ENCODE peak calls at places on chromosomes 16 and 17, in four cellular contexts. One of them, this sample, is unnamed.

GRCh38 chr17:13135496-13135895 is 117.7 kb upstream of the ELAC2 start:
- DNase-seq in A549: no peak
- DNase-seq in K562: no peak
- DNase-seq in HepG2: no peak
- DNase-seq in this sample: no peak

GRCh38 chr17:28953444-28954118 is 2.3 kb upstream of the PHF12 start:
- DNase-seq in A549: peak
- DNase-seq in K562: peak
- DNase-seq in HepG2: peak
- DNase-seq in this sample: peak

GRCh38 chr17:2222301-2222700 is 81.3 kb downstream of the SMG6 start:
- DNase-seq in A549: no peak
- DNase-seq in K562: no peak
- DNase-seq in HepG2: no peak
- DNase-seq in this sample: no peak

GRCh38 chr17:12665263-12666210 is at the start of gene MYOCD:
- DNase-seq in A549: peak
- DNase-seq in K562: no peak
- DNase-seq in HepG2: no peak
- DNase-seq in this sample: peak

GRCh38 chr16:14181371-14182050 is 110.4 kb downstream of the MRTFB start:
- DNase-seq in A549: peak
- DNase-seq in K562: no peak
- DNase-seq in HepG2: no peak
- DNase-seq in this sample: no peak

GRCh38 chr17:68328676-68329075 is 37.4 kb downstream of the ARSG start:
- DNase-seq in A549: no peak
- DNase-seq in K562: no peak
- DNase-seq in HepG2: no peak
- DNase-seq in this sample: no peak

GRCh38 chr17:12744298-12744697 is 45.0 kb upstream of the ARHGAP44 start:
- DNase-seq in A549: no peak
- DNase-seq in K562: no peak
- DNase-seq in HepG2: no peak
- DNase-seq in this sample: no peak

GRCh38 chr17:9772658-9773057 is 18.7 kb downstream of the DHRS7C start:
- DNase-seq in A549: no peak
- DNase-seq in K562: no peak
- DNase-seq in HepG2: no peak
- DNase-seq in this sample: no peak

GRCh38 chr16:23700509-23700908 is 12.5 kb downstream of the ERN2 start:
- DNase-seq in A549: no peak
- DNase-seq in K562: peak
- DNase-seq in HepG2: no peak
- DNase-seq in this sample: peak

GRCh38 chr17:3003401-3004149 is 59.8 kb downstream of the OR1D5 start:
- DNase-seq in A549: no peak
- DNase-seq in K562: no peak
- DNase-seq in HepG2: no peak
- DNase-seq in this sample: no peak

GRCh38 chr17:31918701-31919128 is 17.2 kb upstream of the UTP6 start:
- DNase-seq in A549: peak
- DNase-seq in K562: no peak
- DNase-seq in HepG2: peak
- DNase-seq in this sample: no peak

GRCh38 chr17:18129041-18129502 is 20.5 kb downstream of the MYO15A start:
- DNase-seq in A549: peak
- DNase-seq in K562: no peak
- DNase-seq in HepG2: no peak
- DNase-seq in this sample: no peak

GRCh38 chr17:50125420-50125997 is 4.5 kb downstream of the SAMD14 start:
- DNase-seq in A549: no peak
- DNase-seq in K562: no peak
- DNase-seq in HepG2: no peak
- DNase-seq in this sample: no peak

GRCh38 chr17:41800601-41801373 is 11.0 kb downstream of the P3H4 start:
- DNase-seq in A549: peak
- DNase-seq in K562: peak
- DNase-seq in HepG2: peak
- DNase-seq in this sample: peak

GRCh38 chr16:61993076-61993475 is 43.2 kb downstream of the CDH8 start:
- DNase-seq in A549: no peak
- DNase-seq in K562: no peak
- DNase-seq in HepG2: no peak
- DNase-seq in this sample: no peak

GRCh38 chr16:85823328-85823920 is 23.9 kb downstream of the COX4I1 start:
- DNase-seq in A549: no peak
- DNase-seq in K562: no peak
- DNase-seq in HepG2: no peak
- DNase-seq in this sample: no peak

GRCh38 chr17:49217651-49218413 is 7.3 kb downstream of the ABI3 start:
- DNase-seq in A549: no peak
- DNase-seq in K562: no peak
- DNase-seq in HepG2: no peak
- DNase-seq in this sample: no peak

GRCh38 chr17:73562896-73563295 is 81.3 kb downstream of the SDK2 start:
- DNase-seq in A549: no peak
- DNase-seq in K562: no peak
- DNase-seq in HepG2: no peak
- DNase-seq in this sample: no peak

GRCh38 chr16:1781254-1781653 is 1.1 kb downstream of the SPSB3 start:
- DNase-seq in A549: no peak
- DNase-seq in K562: no peak
- DNase-seq in HepG2: no peak
- DNase-seq in this sample: no peak

GRCh38 chr17:4198995-4199394 is 56.0 kb downstream of the CYB5D2 start:
- DNase-seq in A549: no peak
- DNase-seq in K562: no peak
- DNase-seq in HepG2: no peak
- DNase-seq in this sample: no peak

GRCh38 chr16:87855852-87856715 is 13.2 kb downstream of the SLC7A5 start:
- DNase-seq in A549: peak
- DNase-seq in K562: no peak
- DNase-seq in HepG2: peak
- DNase-seq in this sample: no peak

GRCh38 chr17:64129765-64130558 is at the start of gene ERN1:
- DNase-seq in A549: peak
- DNase-seq in K562: peak
- DNase-seq in HepG2: peak
- DNase-seq in this sample: peak

GRCh38 chr16:67431077-67431804 is at the start of gene HSD11B2:
- DNase-seq in A549: peak
- DNase-seq in K562: peak
- DNase-seq in HepG2: no peak
- DNase-seq in this sample: peak

GRCh38 chr17:64306850-64307463 is 43.9 kb upstream of the TEX2 start:
- DNase-seq in A549: peak
- DNase-seq in K562: peak
- DNase-seq in HepG2: peak
- DNase-seq in this sample: peak

GRCh38 chr16:76461836-76462235 is 184.6 kb downstream of the CNTNAP4 start:
- DNase-seq in A549: no peak
- DNase-seq in K562: no peak
- DNase-seq in HepG2: no peak
- DNase-seq in this sample: no peak

GRCh38 chr17:6752068-6752909 is 3.6 kb upstream of the XAF1 start:
- DNase-seq in A549: no peak
- DNase-seq in K562: no peak
- DNase-seq in HepG2: peak
- DNase-seq in this sample: no peak

GRCh38 chr17:6753565-6753964 is 2.3 kb upstream of the XAF1 start:
- DNase-seq in A549: no peak
- DNase-seq in K562: no peak
- DNase-seq in HepG2: no peak
- DNase-seq in this sample: no peak

GRCh38 chr17:6755281-6755680 is 565 bp upstream of the XAF1 start:
- DNase-seq in A549: no peak
- DNase-seq in K562: no peak
- DNase-seq in HepG2: no peak
- DNase-seq in this sample: no peak

GRCh38 chr17:6755731-6756184 is at the start of gene XAF1:
- DNase-seq in A549: no peak
- DNase-seq in K562: no peak
- DNase-seq in HepG2: no peak
- DNase-seq in this sample: no peak

DNA sequence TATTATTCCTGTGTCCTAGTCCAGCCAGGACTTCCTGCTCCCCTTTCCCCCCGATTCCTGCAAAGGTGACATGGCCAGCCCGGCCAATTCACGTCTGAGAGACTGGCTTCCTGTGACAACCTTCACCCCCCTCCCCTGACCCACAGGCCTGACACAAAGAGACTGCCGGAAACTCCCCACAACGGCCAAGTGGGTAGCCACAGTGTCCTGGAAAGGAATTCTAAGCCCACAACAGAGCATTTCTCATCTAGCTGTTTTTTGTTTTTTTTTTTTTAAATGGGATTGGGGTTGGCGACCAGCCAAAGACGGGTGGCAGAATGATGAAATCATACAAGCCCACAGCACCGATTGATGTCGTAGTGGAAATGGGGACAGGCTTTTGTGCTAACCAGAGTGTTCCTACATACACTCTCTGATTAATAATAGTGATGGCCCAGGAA is 2.8 kb upstream of the XAF1 start:
- DNase-seq in A549: no peak
- DNase-seq in K562: no peak
- DNase-seq in HepG2: peak
- DNase-seq in this sample: peak
- TF ChIP-seq HMGXB4 in A549: no peak
- TF ChIP-seq HMGXB4 in K562: no peak
- TF ChIP-seq HMGXB4 in HepG2: no peak
- TF ChIP-seq HMGXB4 in this sample: no peak

GRCh38 chr16:27641260-27641659 is 91.3 kb downstream of the KATNIP start:
- DNase-seq in A549: peak
- DNase-seq in K562: peak
- DNase-seq in HepG2: no peak
- DNase-seq in this sample: no peak

GRCh38 chr16:27639588-27640276 is 89.8 kb downstream of the KATNIP start:
- DNase-seq in A549: peak
- DNase-seq in K562: peak
- DNase-seq in HepG2: peak
- DNase-seq in this sample: peak

GRCh38 chr16:27644165-27644564 is 94.2 kb downstream of the KATNIP start:
- DNase-seq in A549: no peak
- DNase-seq in K562: no peak
- DNase-seq in HepG2: no peak
- DNase-seq in this sample: no peak

GRCh38 chr16:27640277-27640600 is 90.3 kb downstream of the KATNIP start:
- DNase-seq in A549: no peak
- DNase-seq in K562: no peak
- DNase-seq in HepG2: no peak
- DNase-seq in this sample: peak

GRCh38 chr16:27642753-27643152 is 92.8 kb downstream of the KATNIP start:
- DNase-seq in A549: peak
- DNase-seq in K562: peak
- DNase-seq in HepG2: peak
- DNase-seq in this sample: peak
- TF ChIP-seq HMGXB4 in A549: no peak
- TF ChIP-seq HMGXB4 in K562: no peak
- TF ChIP-seq HMGXB4 in HepG2: no peak
- TF ChIP-seq HMGXB4 in this sample: no peak

GRCh38 chr17:57913576-57914273 is 41.5 kb downstream of the CUEDC1 start:
- DNase-seq in A549: no peak
- DNase-seq in K562: no peak
- DNase-seq in HepG2: no peak
- DNase-seq in this sample: no peak

GRCh38 chr17:57911834-57912673 is 43.2 kb downstream of the CUEDC1 start:
- DNase-seq in A549: peak
- DNase-seq in K562: no peak
- DNase-seq in HepG2: peak
- DNase-seq in this sample: no peak

GRCh38 chr17:57909548-57909947 is 45.7 kb downstream of the CUEDC1 start:
- DNase-seq in A549: no peak
- DNase-seq in K562: no peak
- DNase-seq in HepG2: no peak
- DNase-seq in this sample: no peak

GRCh38 chr17:57910462-57910861 is 44.8 kb downstream of the CUEDC1 start:
- DNase-seq in A549: no peak
- DNase-seq in K562: no peak
- DNase-seq in HepG2: no peak
- DNase-seq in this sample: no peak

GRCh38 chr17:57911021-57911420 is 44.2 kb downstream of the CUEDC1 start:
- DNase-seq in A549: no peak
- DNase-seq in K562: no peak
- DNase-seq in HepG2: no peak
- DNase-seq in this sample: no peak
- TF ChIP-seq HMGXB4 in A549: no peak
- TF ChIP-seq HMGXB4 in K562: no peak
- TF ChIP-seq HMGXB4 in HepG2: no peak
- TF ChIP-seq HMGXB4 in this sample: no peak

DNA sequence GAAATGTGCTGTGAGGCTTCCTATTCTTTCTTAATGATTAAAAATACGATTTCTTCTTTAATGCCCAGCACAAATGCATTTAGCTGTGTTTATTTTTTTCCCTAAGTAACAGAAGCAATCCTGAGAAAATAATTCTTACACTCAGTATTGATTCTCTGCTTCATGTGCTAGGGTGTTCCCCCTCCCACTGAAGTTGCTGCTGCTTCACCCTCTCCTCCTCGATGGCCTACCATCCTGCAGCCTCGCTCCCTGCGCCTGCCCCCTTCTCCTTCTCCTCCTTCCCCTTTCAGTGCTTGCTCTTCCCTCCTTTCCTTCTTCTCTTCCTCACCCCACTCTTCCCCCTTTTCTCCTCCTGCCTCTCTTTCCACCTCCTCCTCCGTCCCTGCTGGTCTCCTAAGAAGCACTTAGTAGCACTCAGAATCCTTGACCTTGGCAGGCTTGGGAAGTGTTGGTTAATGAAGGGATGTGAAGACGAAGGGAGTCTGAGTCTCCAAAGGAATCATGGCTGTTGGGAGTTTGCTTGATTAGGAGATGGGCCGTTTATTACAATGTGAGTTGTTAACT is 119.7 kb downstream of the RPTOR start:
- DNase-seq in A549: no peak
- DNase-seq in K562: no peak
- DNase-seq in HepG2: no peak
- DNase-seq in this sample: no peak
- TF ChIP-seq HMGXB4 in A549: no peak
- TF ChIP-seq HMGXB4 in K562: no peak
- TF ChIP-seq HMGXB4 in HepG2: no peak
- TF ChIP-seq HMGXB4 in this sample: no peak

DNA sequence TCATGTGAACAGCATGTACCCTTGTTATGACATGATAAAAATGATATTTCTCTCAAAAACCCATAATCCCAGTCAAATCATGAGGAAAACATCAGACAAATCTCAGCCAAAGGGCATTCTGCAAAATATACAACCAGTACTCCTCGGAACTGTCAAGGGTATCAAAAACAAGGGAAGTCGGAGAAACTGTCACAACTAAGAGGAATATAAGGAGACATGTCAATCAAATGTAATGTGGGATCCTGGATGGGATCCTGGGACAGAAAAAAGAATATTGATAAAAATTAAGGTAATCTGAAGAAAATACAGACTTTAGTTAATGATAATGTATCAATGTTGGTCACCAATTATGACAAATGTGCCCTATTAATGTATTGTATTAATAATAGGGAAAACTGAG is 15.6 kb upstream of the CDYL2 start:
- DNase-seq in A549: no peak
- DNase-seq in K562: no peak
- DNase-seq in HepG2: no peak
- DNase-seq in this sample: no peak
- TF ChIP-seq HMGXB4 in A549: no peak
- TF ChIP-seq HMGXB4 in K562: no peak
- TF ChIP-seq HMGXB4 in HepG2: no peak
- TF ChIP-seq HMGXB4 in this sample: no peak

GRCh38 chr17:60354223-60354622 is 37.7 kb downstream of the USP32 start:
- DNase-seq in A549: peak
- DNase-seq in K562: no peak
- DNase-seq in HepG2: peak
- DNase-seq in this sample: no peak
- TF ChIP-seq HMGXB4 in A549: no peak
- TF ChIP-seq HMGXB4 in K562: no peak
- TF ChIP-seq HMGXB4 in HepG2: no peak
- TF ChIP-seq HMGXB4 in this sample: no peak

This sample was measured in WTC11.